ENCODE peak calls at places on chromosome 17, in four cellular contexts. One of them, this sample, is unnamed.

GRCh38 chr17:76691379-76692191 is 19.2 kb downstream of the MXRA7 start:
- DNase-seq in skeletal muscle cell: no peak
- DNase-seq in uterus: no peak
- DNase-seq in posterior cingulate gyrus: no peak
- DNase-seq in this sample: no peak

GRCh38 chr17:68355093-68355492 is 63.8 kb downstream of the ARSG start:
- DNase-seq in skeletal muscle cell: peak
- DNase-seq in uterus: no peak
- DNase-seq in posterior cingulate gyrus: no peak
- DNase-seq in this sample: no peak

GRCh38 chr17:29958947-29959657 is 17.7 kb downstream of the EFCAB5 start:
- DNase-seq in skeletal muscle cell: no peak
- DNase-seq in uterus: no peak
- DNase-seq in posterior cingulate gyrus: no peak
- DNase-seq in this sample: no peak

GRCh38 chr17:32551186-32551955 is 64.6 kb downstream of the CDK5R1 start:
- DNase-seq in skeletal muscle cell: peak
- DNase-seq in uterus: no peak
- DNase-seq in posterior cingulate gyrus: no peak
- DNase-seq in this sample: no peak

GRCh38 chr17:14303343-14304221 is 2.7 kb downstream of the HS3ST3B1 start:
- DNase-seq in skeletal muscle cell: no peak
- DNase-seq in uterus: no peak
- DNase-seq in posterior cingulate gyrus: no peak
- DNase-seq in this sample: no peak

GRCh38 chr17:4310349-4311060 is 46.7 kb upstream of the ANKFY1 start:
- DNase-seq in skeletal muscle cell: no peak
- DNase-seq in uterus: no peak
- DNase-seq in posterior cingulate gyrus: peak
- DNase-seq in this sample: no peak

GRCh38 chr17:35801583-35802224 is 6.3 kb upstream of the MMP28 start:
- DNase-seq in skeletal muscle cell: peak
- DNase-seq in uterus: peak
- DNase-seq in posterior cingulate gyrus: peak
- DNase-seq in this sample: peak

GRCh38 chr17:63984651-63985386 is 12.1 kb upstream of the SCN4A start:
- DNase-seq in skeletal muscle cell: peak
- DNase-seq in uterus: no peak
- DNase-seq in posterior cingulate gyrus: no peak
- DNase-seq in this sample: peak

GRCh38 chr17:31484821-31485220 is 93.3 kb downstream of the RAB11FIP4 start:
- DNase-seq in skeletal muscle cell: no peak
- DNase-seq in uterus: no peak
- DNase-seq in posterior cingulate gyrus: no peak
- DNase-seq in this sample: no peak